ENCODE peak calls at places on chromosomes 4 and X, in nine cellular contexts. Y is stomach, O is breast epithelium, G is SK-N-SH, J is GM23338, L is endothelial cell of umbilical vein, N is HCT116, D is esophagus muscularis mucosa, P is sigmoid colon. C is an unnamed sample.

GRCh38 chr4:187090401-187090800 is 366.7 kb upstream of the FAT1 start:
- DNase-seq in N (no peak), O (no peak), P (no peak), D (no peak), J (no peak), L (no peak), Y (no peak), G (no peak), C (no peak)

GRCh38 chrX:71992711-71993110 is 82.1 kb downstream of the NHSL2 start:
- DNase-seq in O (no peak), D (peak; percentile 45), N (no peak), G (no peak), P (no peak), J (no peak), Y (no peak), L (no peak), C (no peak)

GRCh38 chrX:136028383-136028984 is 43.2 kb downstream of the SLC9A6 start:
- DNase-seq in L (peak; percentile 67), J (peak; percentile 47), D (no peak), O (no peak), G (peak; percentile 47), Y (no peak), P (no peak), N (peak; percentile 21), C (no peak)

GRCh38 chrX:65644621-65645287 is 22.7 kb upstream of the MSN start:
- DNase-seq in O (peak; percentile 63), N (peak; percentile 39), L (peak; percentile 90), Y (peak; percentile 71), G (peak; percentile 12), P (peak; percentile 94), D (no peak), J (no peak), C (peak; percentile 76)

GRCh38 chr4:16231570-16232252 is 5.4 kb upstream of the TAPT1 start:
- DNase-seq in J (no peak), N (no peak), D (no peak), Y (no peak), G (no peak), O (no peak), P (no peak), L (peak; percentile 49), C (no peak)

GRCh38 chr4:27506401-27506800 is 645.8 kb downstream of the STIM2 start:
- DNase-seq in G (no peak), D (no peak), J (no peak), O (no peak), N (no peak), P (no peak), Y (no peak), L (no peak), C (no peak)

GRCh38 chr4:119873794-119874325 is 192.8 kb downstream of the MAD2L1 start:
- DNase-seq in P (no peak), D (no peak), J (no peak), N (no peak), G (no peak), Y (no peak), O (no peak), L (no peak), C (no peak)

GRCh38 chr4:20249333-20249732 is 2.4 kb upstream of the SLIT2 start:
- DNase-seq in L (peak; percentile 57), N (peak; percentile 12), J (no peak), Y (no peak), D (no peak), P (no peak), O (no peak), G (peak; percentile 51), C (no peak)

GRCh38 chrX:153924149-153924861 is 1.8 kb downstream of the ARHGAP4 start:
- DNase-seq in D (no peak), J (peak; percentile 41), Y (peak; percentile 44), G (no peak), N (no peak), L (peak; percentile 67), O (no peak), P (no peak), C (peak; percentile 45)

GRCh38 chr4:47110670-47111069 is 79.3 kb downstream of the GABRB1 start:
- DNase-seq in L (no peak), J (no peak), P (no peak), O (no peak), N (no peak), D (no peak), G (no peak), Y (no peak), C (no peak)
- H3K27me3 ChIP-seq in L (no peaks in the 10 kb centered on the region), J (no peaks in the 10 kb centered on the region), P (no peaks in the 10 kb centered on the region), O (no peaks in the 10 kb centered on the region), N (no peaks in the 10 kb centered on the region), D (no peaks in the 10 kb centered on the region), G (peaks cover 9% of the 10 kb centered on the region), Y (no peaks in the 10 kb centered on the region), C (no peaks in the 10 kb centered on the region)

DNA sequence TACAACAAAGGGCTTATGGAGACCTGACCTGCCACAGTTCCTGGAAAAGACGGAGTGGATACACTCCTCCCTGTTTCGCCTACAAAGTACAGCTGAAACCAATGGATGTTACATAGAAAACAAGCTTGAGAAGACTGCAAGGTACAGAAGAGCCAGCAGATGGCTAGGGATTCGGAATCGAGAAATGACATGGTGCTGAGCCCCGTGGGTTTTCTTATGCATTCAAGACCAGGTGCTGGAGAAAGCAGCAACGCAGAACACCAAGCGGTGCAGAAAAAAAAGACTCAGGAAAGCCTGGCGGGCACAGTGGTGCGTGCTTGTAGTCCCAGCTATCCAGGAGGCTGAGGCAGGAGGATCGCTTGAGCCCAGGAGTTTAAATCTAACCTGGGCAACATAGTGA is 13.8 kb downstream of the TIMM17B start:
- DNase-seq in G (peak; percentile 8), P (no peak), D (no peak), L (no peak), Y (no peak), N (no peak), J (peak; percentile 17), O (no peak), C (no peak)
- TF ChIP-seq POLR2AphosphoS5 in G (no peak), P (no peak), D (no peak), L (no peak), Y (no peak), N (no peak), J (no peak), O (no peak), C (no peak)

GRCh38 chr4:133145758-133146157 is 3.3 kb upstream of the PCDH10 start:
- DNase-seq in O (no peak), P (no peak), J (peak; percentile 11), G (no peak), D (no peak), N (no peak), Y (no peak), L (peak; percentile 52), C (no peak)

GRCh38 chr4:133147365-133147821 is 1.7 kb upstream of the PCDH10 start:
- DNase-seq in J (peak; percentile 12), N (no peak), G (no peak), Y (no peak), L (peak; percentile 48), O (no peak), D (no peak), P (no peak), C (no peak)

GRCh38 chr4:133145241-133145640 is 3.9 kb upstream of the PCDH10 start:
- DNase-seq in G (no peak), J (no peak), P (no peak), N (no peak), L (no peak), Y (no peak), D (no peak), O (no peak), C (no peak)

GRCh38 chr4:133146574-133147198 is 2.4 kb upstream of the PCDH10 start:
- DNase-seq in G (peak; percentile 52), Y (no peak), O (no peak), P (peak; percentile 62), L (peak; percentile 88), N (no peak), D (no peak), J (peak; percentile 87), C (no peak)

GRCh38 chr4:133146192-133146573 is 2.9 kb upstream of the PCDH10 start:
- DNase-seq in P (no peak), G (no peak), O (no peak), Y (no peak), L (no peak), J (no peak), N (no peak), D (no peak), C (no peak)
- H3K27me3 ChIP-seq in P (peaks cover 19% of the 10 kb centered on the region), G (peaks cover 55% of the 10 kb centered on the region), O (peaks cover 89% of the 10 kb centered on the region), Y (peaks cover 70% of the 10 kb centered on the region), L (no peaks in the 10 kb centered on the region), J (peaks cover 63% of the 10 kb centered on the region), N (no peaks in the 10 kb centered on the region), D (peaks cover 16% of the 10 kb centered on the region), C (peaks cover 72% of the 10 kb centered on the region)

GRCh38 chr4:21830272-21830671 is 118.3 kb downstream of the KCNIP4 start:
- DNase-seq in G (no peak), L (peak; percentile 50), N (no peak), O (no peak), Y (no peak), D (no peak), P (no peak), J (no peak), C (no peak)

GRCh38 chr4:21827575-21827974 is 121.0 kb downstream of the KCNIP4 start:
- DNase-seq in L (no peak), N (no peak), Y (no peak), J (no peak), G (no peak), O (no peak), D (no peak), P (no peak), C (no peak)

DNA sequence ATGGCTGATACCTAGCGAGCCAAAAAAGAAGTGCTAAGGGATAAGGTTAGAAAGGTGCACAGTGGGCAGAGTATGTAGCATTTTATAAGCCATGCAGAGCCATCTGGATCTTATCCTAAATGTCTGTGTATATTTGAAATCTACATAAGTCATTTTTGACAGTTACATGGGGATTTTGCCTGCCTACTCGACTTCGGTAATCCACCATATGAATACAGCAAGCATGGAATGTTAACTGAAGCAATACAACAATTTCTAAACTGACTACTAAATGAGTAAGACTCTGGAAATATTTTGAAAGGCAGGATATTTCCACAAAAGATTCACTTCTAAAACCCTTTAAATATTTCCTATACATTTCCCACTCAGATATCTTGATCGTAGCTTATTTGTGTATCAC is 122.5 kb downstream of the KCNIP4 start:
- DNase-seq in Y (no peak), G (no peak), L (no peak), D (no peak), J (no peak), P (no peak), O (no peak), N (no peak), C (no peak)
- TF ChIP-seq POLR2AphosphoS5 in Y (no peak), G (no peak), L (no peak), D (no peak), J (no peak), P (no peak), O (no peak), N (no peak), C (no peak)

DNA sequence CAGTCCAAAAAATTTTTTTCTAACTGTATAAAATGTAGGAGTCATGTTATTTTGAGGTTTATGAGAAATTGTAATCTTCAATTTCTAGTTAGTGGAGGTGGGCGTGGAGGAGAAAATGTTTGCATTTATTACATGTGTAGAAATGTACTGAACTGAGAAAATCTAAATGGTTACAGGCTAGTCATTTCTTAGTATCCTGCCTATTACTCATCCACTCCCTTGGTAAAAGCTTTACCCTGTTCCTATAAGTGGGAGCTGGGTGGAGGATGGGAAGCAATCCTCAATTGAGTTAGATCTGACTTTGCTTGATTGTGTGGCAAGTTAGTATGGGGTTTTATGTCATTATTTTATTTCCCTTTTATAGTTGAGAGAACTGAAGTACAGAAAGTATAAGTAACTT is 73.8 kb downstream of the POLA1 start:
- DNase-seq in D (no peak), Y (no peak), P (no peak), L (no peak), O (no peak), J (no peak), N (no peak), G (no peak), C (no peak)
- H3K27me3 ChIP-seq in D (no peaks in the 10 kb centered on the region), Y (no peaks in the 10 kb centered on the region), P (no peaks in the 10 kb centered on the region), L (no peaks in the 10 kb centered on the region), O (peaks cover 5% of the 10 kb centered on the region), J (no peaks in the 10 kb centered on the region), N (no peaks in the 10 kb centered on the region), G (no peaks in the 10 kb centered on the region), C (no peaks in the 10 kb centered on the region)

C was measured in transverse colon.